ENCODE peak calls at places on chromosomes 11 and 22, in seven cellular contexts. Y, M, V, G, H, X and F are unnamed samples.

GRCh38 chr11:1853376-1854131 is 670 bp downstream of the LSP1 start:
- DNase-seq in M (no peak), Y (no peak), H (no peak), X (no peak), G (no peak), V (no peak), F (no peak)

GRCh38 chr11:88266157-88266556 is 71.4 kb downstream of the CTSC start:
- DNase-seq in Y (no peak), X (no peak), M (no peak), G (no peak), V (no peak), H (no peak), F (no peak)

GRCh38 chr11:115931684-115932083 is 427.5 kb upstream of the CADM1 start:
- DNase-seq in G (no peak), V (no peak), Y (no peak), M (no peak), X (no peak), H (no peak), F (no peak)

GRCh38 chr11:96090711-96091110 is 166.8 kb upstream of the MTMR2 start:
- DNase-seq in Y (no peak), V (no peak), G (no peak), H (no peak), M (no peak), X (no peak), F (peak)

GRCh38 chr22:37163618-37164534 is 14.2 kb upstream of the IL2RB start:
- DNase-seq in M (no peak), H (no peak), G (no peak), V (no peak), X (no peak), Y (no peak), F (no peak)

GRCh38 chr11:2537010-2537695 is 92.3 kb downstream of the KCNQ1 start:
- DNase-seq in H (no peak), G (no peak), Y (no peak), X (no peak), M (no peak), V (no peak), F (no peak)

GRCh38 chr11:7672960-7673723 is at the start of gene CYB5R2:
- DNase-seq in X (no peak), V (no peak), M (no peak), Y (peak), H (peak), G (no peak), F (peak)

GRCh38 chr11:109490953-109491733 is 69.2 kb downstream of the C11orf87 start:
- DNase-seq in G (no peak), M (no peak), V (no peak), Y (no peak), X (no peak), H (no peak), F (peak)

GRCh38 chr22:35059632-35060031 is 6.3 kb upstream of the ISX start:
- DNase-seq in G (no peak), M (no peak), Y (no peak), X (no peak), H (no peak), V (no peak), F (no peak)

GRCh38 chr11:68469122-68469521 is 8.6 kb downstream of the PPP6R3 start:
- DNase-seq in H (no peak), G (no peak), Y (no peak), M (no peak), X (no peak), V (no peak), F (no peak)

GRCh38 chr11:70725272-70725671 is 326.9 kb downstream of the CTTN start:
- DNase-seq in H (no peak), Y (no peak), M (no peak), G (no peak), X (no peak), V (no peak), F (no peak)

GRCh38 chr11:12232819-12233601 is 122.6 kb downstream of the MICAL2 start:
- DNase-seq in G (no peak), V (no peak), H (no peak), M (no peak), Y (no peak), X (no peak), F (peak)

GRCh38 chr11:63920126-63920869 is 3.3 kb upstream of the RCOR2 start:
- DNase-seq in Y (no peak), V (peak), H (peak), G (no peak), M (no peak), X (no peak), F (peak)

GRCh38 chr22:47645450-47645914 is 883.0 kb downstream of the TBC1D22A start:
- DNase-seq in X (no peak), G (no peak), Y (no peak), H (no peak), M (no peak), V (no peak), F (no peak)

GRCh38 chr22:40030026-40030756 is 35.4 kb downstream of the FAM83F start:
- DNase-seq in M (no peak), G (no peak), V (no peak), X (no peak), H (peak), Y (no peak), F (no peak)

GRCh38 chr11:124402326-124402922 is 3.6 kb upstream of the OR8B3 start:
- DNase-seq in G (no peak), X (peak), V (peak), Y (no peak), M (no peak), H (peak), F (peak)

GRCh38 chr11:128772814-128773213 is 78.9 kb downstream of the FLI1 start:
- DNase-seq in M (peak), H (peak), X (no peak), G (no peak), Y (peak), V (no peak), F (no peak)

GRCh38 chr11:130219148-130219547 is 59.6 kb downstream of the ST14 start:
- DNase-seq in V (no peak), M (no peak), G (no peak), X (no peak), H (no peak), Y (no peak), F (no peak)

GRCh38 chr11:35303596-35304392 is 115.6 kb downstream of the SLC1A2 start:
- DNase-seq in Y (no peak), H (peak), G (no peak), X (no peak), V (no peak), M (no peak), F (no peak)

GRCh38 chr11:77411238-77411637 is 62.7 kb downstream of the PAK1 start:
- DNase-seq in H (peak), V (peak), M (no peak), X (no peak), G (no peak), Y (peak), F (peak)

GRCh38 chr22:31287818-31288495 is 4.3 kb downstream of the PIK3IP1 start:
- DNase-seq in Y (no peak), V (no peak), X (no peak), G (no peak), H (no peak), M (no peak), F (no peak)

GRCh38 chr11:65793144-65793581 is 6.3 kb downstream of the OVOL1 start:
- DNase-seq in M (no peak), G (no peak), Y (no peak), H (no peak), X (no peak), V (no peak), F (no peak)

GRCh38 chr11:72646024-72646423 is 28.2 kb downstream of the PDE2A start:
- DNase-seq in M (no peak), X (no peak), G (no peak), Y (no peak), H (no peak), V (no peak), F (no peak)

GRCh38 chr11:66317766-66318575 is 1.1 kb upstream of the CD248 start:
- DNase-seq in G (peak), V (no peak), H (no peak), X (no peak), Y (no peak), M (no peak), F (no peak)

GRCh38 chr22:23530106-23530505 is 50.0 kb downstream of the IGLL1 start:
- DNase-seq in H (peak), V (no peak), G (no peak), M (no peak), Y (no peak), X (no peak), F (no peak)

GRCh38 chr11:5136246-5136645 is 1.9 kb downstream of the OR52A5 start:
- DNase-seq in V (peak), H (no peak), M (no peak), G (no peak), X (no peak), Y (no peak), F (no peak)

GRCh38 chr11:99822846-99823565 is 802.3 kb downstream of the CNTN5 start:
- DNase-seq in M (no peak), H (no peak), V (no peak), G (no peak), Y (no peak), X (no peak), F (peak)

GRCh38 chr11:94880216-94880615 is 93.1 kb downstream of the CWC15 start:
- DNase-seq in Y (no peak), V (no peak), M (no peak), G (no peak), H (no peak), X (no peak), F (no peak)

GRCh38 chr11:36672815-36673450 is 74.9 kb upstream of the RAG2 start:
- DNase-seq in M (no peak), Y (no peak), H (no peak), G (no peak), X (no peak), V (peak), F (peak)

GRCh38 chr11:35340101-35340500 is 79.3 kb downstream of the SLC1A2 start:
- DNase-seq in Y (no peak), H (no peak), V (no peak), M (no peak), X (no peak), G (no peak), F (no peak)

GRCh38 chr22:45923812-45924211 is 53.1 kb downstream of the WNT7B start:
- DNase-seq in V (no peak), M (no peak), H (no peak), X (no peak), G (no peak), Y (no peak), F (no peak)